ENCODE peak calls at places on chromosomes 5 and 9, in four cellular contexts. X is brain microvascular endothelial cell, J is choroid plexus epithelial cell, N is astrocyte of the cerebellum. V is an unnamed sample.

GRCh38 chr5:7397005-7397546 is 1.1 kb downstream of the ADCY2 start:
- DNase-seq in X (no peak), J (no peak), N (peak), V (no peak)

GRCh38 chr5:15249152-15249551 is 250.8 kb upstream of the FBXL7 start:
- DNase-seq in X (peak), J (peak), N (peak), V (no peak)

GRCh38 chr9:134349941-134350340 is 23.7 kb downstream of the RXRA start:
- DNase-seq in X (no peak), J (no peak), N (no peak), V (no peak)

GRCh38 chr9:27085456-27085855 is 23.6 kb upstream of the TEK start:
- DNase-seq in X (no peak), J (no peak), N (no peak), V (no peak)

GRCh38 chr9:83449166-83449565 is 89.0 kb downstream of the FRMD3 start:
- DNase-seq in X (no peak), J (no peak), N (no peak), V (no peak)

GRCh38 chr5:153467546-153467945 is 22.9 kb upstream of the GRIA1 start:
- DNase-seq in X (no peak), J (no peak), N (no peak), V (no peak)

GRCh38 chr5:33379757-33380156 is 61.0 kb upstream of the TARS1 start:
- DNase-seq in X (no peak), J (peak), N (no peak), V (no peak)

GRCh38 chr9:123336959-123337358 is 19.0 kb upstream of the CRB2 start:
- DNase-seq in X (no peak), J (no peak), N (no peak), V (no peak)

GRCh38 chr5:32942225-32942989 is 231.3 kb downstream of the NPR3 start:
- DNase-seq in X (peak), J (peak), N (no peak), V (peak)

GRCh38 chr9:21592063-21592338 is 109.9 kb upstream of the IFNE start:
- DNase-seq in X (no peak), J (no peak), N (no peak), V (no peak)

GRCh38 chr9:28839778-28840430 is 1266.6 kb upstream of the C9orf72 start:
- DNase-seq in X (no peak), J (no peak), N (no peak), V (no peak)

GRCh38 chr5:132293066-132293991 is 865 bp upstream of the SLC22A4 start:
- DNase-seq in X (peak), J (peak), N (peak), V (peak)
- TF ChIP-seq CTCF in X (peak), J (peak), N (peak), V (peak)

GRCh38 chr9:76608562-76609254 is 149.7 kb downstream of the GCNT1 start:
- DNase-seq in X (no peak), J (no peak), N (no peak), V (no peak)
- TF ChIP-seq CTCF in X (no peak), J (no peak), N (no peak), V (no peak)

DNA sequence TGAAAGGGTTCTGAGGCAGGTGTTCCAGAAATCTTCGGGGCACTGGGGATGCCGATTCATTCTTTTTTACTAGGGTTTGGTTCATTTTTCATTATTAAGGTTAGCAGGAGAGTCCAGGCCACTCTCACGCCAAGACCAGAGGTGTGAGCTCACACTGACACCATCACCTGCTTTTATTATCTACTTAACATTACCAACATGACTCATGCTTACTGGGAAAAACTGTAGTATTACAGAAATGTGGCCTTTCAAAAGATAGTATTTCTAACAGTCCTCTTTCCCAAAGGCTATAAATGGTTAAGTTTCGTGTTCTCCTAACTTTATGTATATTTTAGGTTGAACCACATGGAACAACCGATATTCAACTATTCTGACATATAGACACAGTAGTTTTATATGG is 222.1 kb downstream of the ROR2 start:
- DNase-seq in X (no peak), J (no peak), N (no peak), V (no peak)
- TF ChIP-seq CTCF in X (no peak), J (no peak), N (no peak), V (no peak)

GRCh38 chr5:146068136-146068717 is 37.1 kb downstream of the PLAC8L1 start:
- DNase-seq in X (no peak), J (no peak), N (no peak), V (no peak)
- TF ChIP-seq CTCF in X (no peak), J (no peak), N (no peak), V (no peak)

GRCh38 chr5:88686077-88686541 is 196.9 kb downstream of the MEF2C start:
- DNase-seq in X (no peak), J (no peak), N (no peak), V (no peak)

GRCh38 chr5:88684136-88684500 is 198.9 kb downstream of the MEF2C start:
- DNase-seq in X (no peak), J (no peak), N (no peak), V (no peak)

GRCh38 chr5:88682797-88683496 is 200.0 kb downstream of the MEF2C start:
- DNase-seq in X (no peak), J (no peak), N (no peak), V (no peak)

GRCh38 chr5:88681402-88681801 is 201.6 kb downstream of the MEF2C start:
- DNase-seq in X (no peak), J (no peak), N (no peak), V (no peak)

DNA sequence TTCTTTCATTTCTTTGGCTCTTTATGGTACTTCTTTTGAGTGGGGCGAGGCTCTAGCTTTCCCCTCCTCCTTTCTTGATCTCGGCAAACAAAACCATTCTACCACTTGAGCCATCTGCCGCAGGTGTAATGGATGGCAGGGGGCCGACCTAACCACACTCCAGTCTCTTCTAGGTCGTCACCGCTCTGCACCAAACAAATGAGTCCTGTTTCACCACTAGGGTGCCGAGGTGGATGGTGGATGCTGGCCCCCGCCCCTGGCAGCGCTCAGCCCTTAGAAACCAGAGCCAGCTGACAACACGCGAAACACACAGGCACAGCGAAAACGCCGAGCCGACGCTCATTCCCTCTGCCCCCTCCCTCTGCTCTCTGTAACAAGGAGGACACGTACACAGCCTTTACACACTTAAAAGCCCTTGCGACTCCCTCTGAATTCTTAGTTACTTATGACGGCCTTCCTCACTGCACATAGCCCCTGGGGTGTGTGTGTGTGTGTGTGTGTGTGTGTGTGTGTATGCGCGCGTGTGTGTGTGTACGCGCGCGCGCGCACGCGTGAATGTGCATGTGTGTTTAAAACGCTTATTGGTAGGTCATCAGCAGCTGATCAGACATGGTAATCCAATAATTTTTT is 199.4 kb downstream of the MEF2C start:
- DNase-seq in X (no peak), J (no peak), N (no peak), V (no peak)
- TF ChIP-seq CTCF in X (peak), J (no peak), N (peak), V (peak)